ENCODE peak calls at places on chromosomes 4 and X, in four cellular contexts. U, R, C and B are unnamed samples.

GRCh38 chrX:120244395-120244734 is 6.2 kb upstream of the ZBTB33 start:
- DNase-seq in U (no peak), R (no peak), C (no peak), B (no peak)

GRCh38 chr4:36494766-36495165 is 213.3 kb downstream of the DTHD1 start:
- DNase-seq in U (no peak), R (no peak), C (no peak), B (no peak)

GRCh38 chr4:151143162-151143561 is 43.7 kb downstream of the RPS3A start:
- DNase-seq in U (no peak), R (no peak), C (no peak), B (no peak)

GRCh38 chr4:144705861-144706590 is 60.1 kb downstream of the HHIP start:
- DNase-seq in U (no peak), R (no peak), C (no peak), B (no peak)

GRCh38 chr4:139734201-139734874 is 68.7 kb downstream of the MGST2 start:
- DNase-seq in U (no peak), R (peak), C (no peak), B (no peak)

GRCh38 chr4:164383187-164384181 is 370.4 kb upstream of the SMIM31 start:
- DNase-seq in U (no peak), R (no peak), C (no peak), B (no peak)

GRCh38 chrX:3713937-3714434 is 537 bp upstream of the PRKX start:
- DNase-seq in U (peak), R (peak), C (no peak), B (no peak)

GRCh38 chr4:140250989-140251552 is 97.1 kb upstream of the MAML3 start:
- DNase-seq in U (peak), R (peak), C (no peak), B (no peak)

GRCh38 chr4:153188966-153189801 is 15.1 kb upstream of the TRIM2 start:
- DNase-seq in U (no peak), R (no peak), C (no peak), B (no peak)

GRCh38 chr4:101294591-101294990 is 52.7 kb downstream of the PPP3CA start:
- DNase-seq in U (no peak), R (no peak), C (no peak), B (no peak)

GRCh38 chr4:47209833-47210232 is 178.5 kb downstream of the GABRB1 start:
- DNase-seq in U (no peak), R (no peak), C (no peak), B (no peak)

GRCh38 chr4:6343950-6344408 is 74.3 kb downstream of the WFS1 start:
- DNase-seq in U (peak), R (no peak), C (no peak), B (no peak)

GRCh38 chrX:107107459-107107858 is 11.2 kb downstream of the RBM41 start:
- DNase-seq in U (no peak), R (no peak), C (no peak), B (no peak)

GRCh38 chr4:79917246-79917645 is 155.8 kb downstream of the ANTXR2 start:
- DNase-seq in U (peak), R (peak), C (peak), B (no peak)

GRCh38 chrX:152656890-152657289 is 19.2 kb downstream of the GABRQ start:
- DNase-seq in U (no peak), R (no peak), C (no peak), B (no peak)

GRCh38 chr4:54647070-54647469 is 10.7 kb upstream of the KIT start:
- DNase-seq in U (no peak), R (no peak), C (no peak), B (no peak)

GRCh38 chr4:17762705-17763104 is 18.7 kb downstream of the FAM184B start:
- DNase-seq in U (peak), R (no peak), C (no peak), B (no peak)

GRCh38 chrX:153984351-153985178 is 12.0 kb downstream of the TMEM187 start:
- DNase-seq in U (peak), R (peak), C (no peak), B (no peak)

GRCh38 chrX:148771440-148771839 is 271.0 kb downstream of the AFF2 start:
- DNase-seq in U (no peak), R (no peak), C (no peak), B (no peak)

GRCh38 chr4:8468746-8469535 is 28.4 kb downstream of the TRMT44 start:
- DNase-seq in U (peak), R (peak), C (peak), B (peak)

GRCh38 chrX:105018865-105019264 is 201.6 kb downstream of the TEX13A start:
- DNase-seq in U (no peak), R (no peak), C (no peak), B (no peak)

GRCh38 chr4:128376958-128377357 is 89.3 kb upstream of the PGRMC2 start:
- DNase-seq in U (no peak), R (no peak), C (no peak), B (no peak)

GRCh38 chr4:88533088-88533790 is 9.7 kb upstream of the PYURF start:
- DNase-seq in U (no peak), R (no peak), C (no peak), B (no peak)

GRCh38 chrX:150759568-150760416 is 66.6 kb downstream of the MTMR1 start:
- DNase-seq in U (no peak), R (no peak), C (no peak), B (no peak)

GRCh38 chr4:187363453-187363852 is 632.1 kb upstream of the ZFP42 start:
- DNase-seq in U (no peak), R (no peak), C (no peak), B (no peak)

GRCh38 chrX:13126785-13127184 is 82.4 kb upstream of the FAM9C start:
- DNase-seq in U (peak), R (no peak), C (no peak), B (no peak)

GRCh38 chr4:26116057-26116456 is 202.0 kb downstream of the SMIM20 start:
- DNase-seq in U (no peak), R (no peak), C (no peak), B (no peak)

GRCh38 chr4:84753318-84753972 is 170.5 kb downstream of the CDS1 start:
- DNase-seq in U (no peak), R (peak), C (no peak), B (no peak)

GRCh38 chr4:126271266-126271665 is 956.5 kb downstream of the FAT4 start:
- DNase-seq in U (no peak), R (no peak), C (no peak), B (no peak)

GRCh38 chr4:46386570-46386969 is 3.4 kb downstream of the GABRA2 start:
- DNase-seq in U (peak), R (no peak), C (no peak), B (no peak)

GRCh38 chrX:42708222-42708621 is 69.7 kb downstream of the PPP1R2C start:
- DNase-seq in U (no peak), R (no peak), C (no peak), B (no peak)
- TF ChIP-seq SPI1 in U (no peak), R (no peak), C (no peak), B (no peak)

GRCh38 chr4:106421441-106422296 is 53.1 kb upstream of the GIMD1 start:
- DNase-seq in U (no peak), R (no peak), C (no peak), B (no peak)
- TF ChIP-seq SPI1 in U (no peak), R (no peak), C (no peak), B (no peak)

GRCh38 chr4:173958445-173958844 is 325.0 kb downstream of the FBXO8 start:
- DNase-seq in U (no peak), R (no peak), C (no peak), B (no peak)
- TF ChIP-seq SPI1 in U (no peak), R (no peak), C (no peak), B (no peak)

DNA sequence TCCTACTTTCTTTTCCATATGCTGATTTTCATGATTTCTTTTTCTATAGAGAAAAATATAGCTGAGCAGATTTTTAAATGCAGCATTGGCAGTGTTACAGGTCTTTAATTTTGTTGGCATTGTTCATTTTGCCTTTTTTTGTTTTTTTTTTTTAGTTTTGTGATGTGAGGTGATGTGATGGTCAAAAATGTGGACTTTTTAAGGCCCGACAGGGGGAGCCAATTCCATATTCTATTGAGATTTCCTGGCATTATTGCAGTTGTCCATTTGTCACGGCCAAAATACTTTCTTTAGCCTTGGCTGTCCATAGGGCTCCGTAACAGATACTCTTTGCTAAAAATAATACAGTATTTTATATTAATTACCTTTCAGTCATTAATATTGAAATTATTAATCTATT is 47.8 kb downstream of the SLIT2 start:
- DNase-seq in U (peak), R (no peak), C (no peak), B (no peak)
- TF ChIP-seq SPI1 in U (no peak), R (no peak), C (no peak), B (no peak)

GRCh38 chrX:129779747-129780146 is at the start of gene SASH3:
- DNase-seq in U (no peak), R (peak), C (no peak), B (no peak)
- TF ChIP-seq SPI1 in U (no peak), R (peak), C (peak), B (peak)

GRCh38 chrX:26922278-26922677 is 540.9 kb downstream of the PPP4R3C start:
- DNase-seq in U (no peak), R (no peak), C (no peak), B (no peak)
- TF ChIP-seq SPI1 in U (no peak), R (no peak), C (no peak), B (no peak)

DNA sequence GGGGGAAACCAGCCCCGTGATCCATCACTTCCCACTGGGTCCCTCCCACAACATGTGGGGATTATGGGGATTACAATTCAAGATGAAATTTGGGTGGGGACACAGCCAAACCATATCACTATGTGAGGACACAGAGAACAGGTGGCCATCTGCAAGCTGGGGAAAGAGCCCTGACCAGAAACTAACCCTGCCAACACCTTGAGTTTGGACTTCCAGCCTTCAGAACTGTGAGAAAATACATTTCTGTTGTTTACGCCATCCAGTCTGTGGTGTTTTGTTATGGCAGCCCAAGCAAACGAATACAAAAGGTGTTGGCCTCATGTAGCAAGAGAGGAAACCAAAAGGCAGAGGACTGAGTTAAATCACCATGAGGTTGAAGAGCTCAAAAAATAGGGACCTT is 169.9 kb upstream of the TENM3 start:
- DNase-seq in U (no peak), R (no peak), C (no peak), B (no peak)
- TF ChIP-seq SPI1 in U (no peak), R (no peak), C (no peak), B (no peak)

GRCh38 chr4:115944146-115944905 is 830.9 kb upstream of the NDST4 start:
- DNase-seq in U (no peak), R (no peak), C (no peak), B (no peak)

GRCh38 chr4:115950806-115951205 is 837.4 kb upstream of the NDST4 start:
- DNase-seq in U (no peak), R (no peak), C (no peak), B (no peak)

DNA sequence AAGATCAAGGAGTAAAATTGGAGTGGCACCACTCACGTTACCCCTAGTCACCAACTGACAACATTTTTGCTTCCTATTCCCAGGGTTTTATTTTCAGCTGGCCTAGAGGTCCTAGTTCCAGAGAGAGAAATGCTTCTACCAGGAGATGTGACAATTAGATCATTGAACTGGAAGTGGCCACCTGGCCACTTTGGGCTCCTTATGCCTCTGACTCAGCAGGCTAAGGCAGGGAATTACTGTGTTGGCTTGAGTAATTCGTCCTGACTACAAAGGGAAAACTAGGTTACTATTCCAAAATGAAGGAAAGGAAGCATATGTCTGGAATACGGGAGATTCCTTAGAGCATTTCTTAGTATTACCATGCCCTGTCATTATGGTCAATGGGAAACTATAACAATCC is 831.6 kb upstream of the NDST4 start:
- DNase-seq in U (no peak), R (no peak), C (no peak), B (no peak)
- TF ChIP-seq SPI1 in U (no peak), R (no peak), C (no peak), B (no peak)